ENCODE peak calls at places on chromosomes 13 and 19, in five cellular contexts. I, A, H, N and C are unnamed samples.

GRCh38 chr13:71912524-71912923 is 45.5 kb upstream of the DACH1 start:
- DNase-seq in I (no peak), A (no peak), H (no peak), N (no peak), C (no peak)

GRCh38 chr13:36829753-36830152 is 10.7 kb downstream of the RFXAP start:
- DNase-seq in I (no peak), A (no peak), H (no peak), N (no peak), C (no peak)

GRCh38 chr13:25541434-25542123 is 169.8 kb downstream of the ATP8A2 start:
- DNase-seq in I (no peak), A (no peak), H (no peak), N (no peak), C (no peak)

GRCh38 chr13:26967119-26968038 is 204.2 kb downstream of the USP12 start:
- DNase-seq in I (peak; percentile 63), A (no peak), H (peak; percentile 66), N (no peak), C (no peak)

GRCh38 chr19:3324405-3324856 is 42.0 kb upstream of the NFIC start:
- DNase-seq in I (peak; percentile 53), A (peak; percentile 48), H (no peak), N (peak; percentile 69), C (peak; percentile 72)

GRCh38 chr13:40986328-40986856 is 32.7 kb downstream of the ELF1 start:
- DNase-seq in I (no peak), A (no peak), H (no peak), N (no peak), C (no peak)

GRCh38 chr13:25886438-25887214 is 165.2 kb downstream of the SHISA2 start:
- DNase-seq in I (no peak), A (no peak), H (no peak), N (no peak), C (no peak)

GRCh38 chr13:104015646-104016396 is 949.6 kb upstream of the SLC10A2 start:
- DNase-seq in I (no peak), A (no peak), H (no peak), N (no peak), C (no peak)

GRCh38 chr19:18308948-18309325 is 13.9 kb downstream of the LSM4 start:
- DNase-seq in I (no peak), A (no peak), H (no peak), N (no peak), C (no peak)

GRCh38 chr19:18306209-18306902 is 16.5 kb downstream of the LSM4 start:
- DNase-seq in I (no peak), A (peak; percentile 64), H (no peak), N (no peak), C (no peak)

GRCh38 chr19:18304496-18305312 is 18.2 kb downstream of the LSM4 start:
- DNase-seq in I (peak; percentile 89), A (peak; percentile 83), H (peak; percentile 89), N (peak; percentile 54), C (no peak)

GRCh38 chr19:18308051-18308947 is 14.6 kb downstream of the LSM4 start:
- DNase-seq in I (no peak), A (no peak), H (no peak), N (no peak), C (no peak)

DNA sequence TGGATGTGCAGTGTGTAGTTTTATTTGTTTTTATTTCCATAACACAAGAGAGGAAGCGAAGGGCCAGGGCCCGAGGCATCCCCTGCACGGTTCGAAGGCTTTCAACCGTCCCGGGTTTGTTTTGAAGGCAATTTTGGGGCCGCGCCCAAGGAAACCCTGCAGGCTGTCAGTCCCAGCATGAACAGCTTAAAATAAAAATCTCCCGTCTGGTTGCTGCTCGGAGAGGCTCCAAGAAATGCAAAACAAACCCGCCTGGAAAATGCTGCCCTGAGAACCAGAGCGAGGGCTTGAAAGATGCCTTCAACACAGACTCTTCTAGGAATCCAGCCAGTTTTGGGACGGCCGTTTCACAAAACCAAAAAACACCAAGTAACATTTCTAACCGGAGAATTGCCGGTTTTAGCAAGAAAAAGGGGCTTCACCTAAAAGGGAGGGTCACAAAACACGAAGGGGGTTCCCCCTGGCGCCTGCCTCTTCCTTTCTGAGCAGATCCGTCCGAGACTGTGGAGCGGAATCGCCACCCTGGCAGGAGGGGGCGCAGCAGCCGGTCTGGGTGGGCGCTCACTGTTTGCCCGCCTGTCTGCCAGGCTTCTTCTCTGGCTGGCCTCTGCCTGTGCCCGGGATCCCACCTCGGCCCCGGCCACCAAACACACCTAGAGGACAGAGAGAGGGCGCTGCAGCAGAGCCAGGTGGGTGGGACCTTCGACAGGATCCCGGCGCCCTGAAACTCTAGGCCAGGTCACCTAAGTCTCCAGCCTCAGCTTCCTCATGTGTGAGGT is 15.8 kb downstream of the LSM4 start:
- DNase-seq in I (no peak), A (peak; percentile 66), H (no peak), N (no peak), C (no peak)
- TF ChIP-seq CTCF in I (no peak), A (peak; percentile 75), H (no peak), N (no peak), C (no peak)

DNA sequence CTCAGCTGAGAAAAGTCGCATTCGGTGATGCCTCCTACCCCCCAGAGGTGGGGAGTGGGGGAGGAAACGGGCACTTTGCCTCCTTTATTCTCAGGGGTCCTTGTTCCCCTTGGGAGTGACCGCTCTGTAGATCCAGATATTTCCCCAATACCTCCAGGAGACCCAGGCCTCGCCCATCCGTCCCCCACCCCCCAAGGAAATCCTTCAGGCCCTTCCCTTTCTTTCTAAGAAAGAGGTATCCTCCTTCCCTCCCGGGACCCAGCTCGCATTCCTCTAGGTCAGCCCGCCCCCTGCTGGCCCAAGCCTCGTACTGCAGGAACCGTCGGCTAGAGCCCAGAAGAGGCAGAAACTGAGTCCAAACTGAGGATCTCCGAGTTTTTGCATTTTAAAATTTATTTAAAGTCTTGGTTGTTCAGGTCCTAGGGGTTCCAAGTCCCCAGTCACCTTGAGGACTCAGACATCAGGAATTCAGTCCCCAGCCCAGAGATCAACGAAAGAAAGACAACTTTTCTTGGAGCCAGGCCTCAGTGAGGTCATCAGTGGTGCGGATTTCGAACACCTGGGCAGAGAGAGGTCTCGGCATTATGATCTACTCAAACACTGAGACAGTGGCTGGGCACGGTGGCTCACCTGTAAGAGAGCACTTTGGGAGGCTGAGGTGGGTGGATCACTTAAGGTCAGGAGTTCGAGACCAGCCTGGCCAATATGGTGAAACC is 7.5 kb upstream of the LRFN1 start:
- DNase-seq in I (peak; percentile 82), A (peak; percentile 69), H (peak; percentile 82), N (peak; percentile 93), C (peak; percentile 91)
- TF ChIP-seq CTCF in I (peak; percentile 95), A (peak; percentile 98), H (peak; percentile 98), N (peak; percentile 98), C (no peak)

GRCh38 chr19:897442-898039 is 4.3 kb downstream of the RNU6-9 start:
- DNase-seq in I (no peak), A (no peak), H (no peak), N (peak; percentile 59), C (no peak)
- TF ChIP-seq CTCF in I (no peak), A (no peak), H (no peak), N (peak; percentile 28), C (no peak)

GRCh38 chr19:31100945-31101344 is 248.3 kb downstream of the TSHZ3 start:
- DNase-seq in I (no peak), A (no peak), H (no peak), N (no peak), C (no peak)
- TF ChIP-seq CTCF in I (no peak), A (no peak), H (no peak), N (no peak), C (no peak)

GRCh38 chr19:10580979-10581631 is 6.0 kb downstream of the AP1M2 start:
- DNase-seq in I (peak; percentile 85), A (peak; percentile 98), H (peak; percentile 88), N (peak; percentile 85), C (peak; percentile 94)
- TF ChIP-seq CTCF in I (peak; percentile 99), A (peak; percentile 100), H (peak; percentile 97), N (peak; percentile 95), C (peak; percentile 99)

GRCh38 chr13:48072304-48072703 is 22.6 kb downstream of the MED4 start:
- DNase-seq in I (no peak), A (no peak), H (no peak), N (no peak), C (no peak)

GRCh38 chr13:48072787-48073186 is 22.1 kb downstream of the MED4 start:
- DNase-seq in I (no peak), A (no peak), H (no peak), N (no peak), C (no peak)

GRCh38 chr13:48081739-48082138 is 13.2 kb downstream of the MED4 start:
- DNase-seq in I (no peak), A (no peak), H (no peak), N (no peak), C (no peak)

GRCh38 chr13:48074006-48074405 is 20.9 kb downstream of the MED4 start:
- DNase-seq in I (no peak), A (no peak), H (no peak), N (no peak), C (no peak)

DNA sequence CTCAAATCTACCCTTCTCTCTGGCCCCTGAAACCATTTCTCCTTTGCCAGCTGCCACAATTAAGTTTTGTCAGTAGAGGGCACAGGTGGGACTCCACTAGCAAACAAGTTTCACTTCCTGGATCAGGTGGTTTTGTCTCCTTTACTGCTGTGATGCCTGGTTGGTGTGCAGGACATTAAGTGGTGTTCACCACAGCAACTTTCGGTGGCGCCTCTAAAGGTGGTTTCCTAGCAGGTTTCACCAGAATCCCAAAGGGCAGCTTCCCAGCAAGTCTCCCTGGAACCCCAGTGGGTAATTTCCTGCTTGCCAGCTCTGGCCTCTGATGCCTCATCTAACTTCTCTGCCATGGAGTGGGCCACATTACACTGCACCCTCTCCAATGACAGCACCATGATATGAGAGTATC is 16.6 kb downstream of the MED4 start:
- DNase-seq in I (no peak), A (peak; percentile 83), H (no peak), N (peak; percentile 33), C (no peak)
- TF ChIP-seq CTCF in I (peak; percentile 18), A (peak; percentile 83), H (peak; percentile 13), N (peak; percentile 22), C (no peak)

GRCh38 chr19:54654447-54655321 is 8.1 kb upstream of the LILRB4 start:
- DNase-seq in I (no peak), A (no peak), H (no peak), N (no peak), C (no peak)

GRCh38 chr19:54650108-54650666 is 12.6 kb upstream of the LILRB4 start:
- DNase-seq in I (no peak), A (no peak), H (no peak), N (no peak), C (no peak)

GRCh38 chr19:54648129-54648528 is 14.7 kb upstream of the LILRB4 start:
- DNase-seq in I (no peak), A (no peak), H (no peak), N (no peak), C (no peak)

DNA sequence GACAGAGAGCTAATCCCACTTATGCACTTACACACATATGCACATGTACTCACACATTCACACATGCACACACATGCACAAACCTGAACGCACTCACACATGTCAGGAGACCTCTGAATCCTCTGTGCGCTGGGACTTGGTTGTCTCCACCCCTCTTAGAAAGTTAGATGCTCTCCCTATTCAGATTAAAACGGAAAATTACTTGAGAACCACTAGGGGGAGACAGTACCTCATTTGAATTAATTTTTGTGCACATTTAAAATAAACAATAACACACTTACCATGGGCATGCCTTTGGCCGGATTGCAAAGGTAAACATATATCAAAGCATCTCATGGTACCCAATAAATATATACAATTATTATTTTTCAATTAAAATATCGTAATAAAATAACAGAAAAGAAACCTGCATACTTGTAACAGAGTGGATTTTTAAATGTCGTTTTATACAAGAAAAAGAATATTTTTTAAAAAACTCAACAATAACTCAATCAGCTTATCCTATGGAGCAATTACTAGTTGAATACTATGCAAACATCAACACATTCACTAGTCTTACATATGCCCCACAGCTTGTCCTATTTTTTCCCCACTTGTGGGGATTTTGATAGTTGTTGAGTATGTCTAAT is 9.5 kb upstream of the LILRB4 start:
- DNase-seq in I (no peak), A (peak; percentile 51), H (no peak), N (peak; percentile 16), C (no peak)
- TF ChIP-seq CTCF in I (peak; percentile 60), A (peak; percentile 88), H (peak; percentile 59), N (peak; percentile 56), C (no peak)

GRCh38 chr13:75357576-75358295 is 124.2 kb downstream of the TBC1D4 start:
- DNase-seq in I (no peak), A (peak; percentile 73), H (no peak), N (peak; percentile 71), C (no peak)
- TF ChIP-seq CTCF in I (peak; percentile 67), A (peak; percentile 82), H (peak; percentile 53), N (peak; percentile 84), C (no peak)